ENCODE peak calls at places on chromosomes 16 and 17, in four cellular contexts. One of them, this sample, is unnamed.

GRCh38 chr17:33974276-33974675 is 280.8 kb upstream of the CCL2 start:
- DNase-seq in H9: peak
- DNase-seq in MM.1S: no peak
- DNase-seq in PC-3: no peak
- DNase-seq in this sample: no peak

GRCh38 chr16:86306046-86306644 is 204.2 kb upstream of the FOXF1 start:
- DNase-seq in PC-3: no peak
- DNase-seq in MM.1S: no peak
- DNase-seq in H9: no peak
- DNase-seq in this sample: no peak

GRCh38 chr17:71987634-71988033 is 133.2 kb upstream of the SOX9 start:
- DNase-seq in MM.1S: peak
- DNase-seq in PC-3: peak
- DNase-seq in H9: no peak
- DNase-seq in this sample: no peak

GRCh38 chr16:65975049-65975708 is 391.3 kb upstream of the CDH5 start:
- DNase-seq in H9: no peak
- DNase-seq in MM.1S: no peak
- DNase-seq in PC-3: peak
- DNase-seq in this sample: no peak

GRCh38 chr17:28261219-28261618 is 57.8 kb upstream of the TMEM97 start:
- DNase-seq in MM.1S: no peak
- DNase-seq in PC-3: no peak
- DNase-seq in H9: no peak
- DNase-seq in this sample: no peak

GRCh38 chr17:44889003-44889402 is 10.2 kb downstream of the EFTUD2 start:
- DNase-seq in PC-3: no peak
- DNase-seq in H9: no peak
- DNase-seq in MM.1S: no peak
- DNase-seq in this sample: no peak

GRCh38 chr16:73095885-73096341 is 48.0 kb upstream of the ZFHX3 start:
- DNase-seq in PC-3: peak
- DNase-seq in MM.1S: no peak
- DNase-seq in H9: no peak
- DNase-seq in this sample: no peak

GRCh38 chr17:51767287-51767686 is 391.2 kb downstream of the CA10 start:
- DNase-seq in PC-3: no peak
- DNase-seq in MM.1S: no peak
- DNase-seq in H9: no peak
- DNase-seq in this sample: no peak

GRCh38 chr17:63848834-63849689 is 6.6 kb upstream of the SMARCD2 start:
- DNase-seq in MM.1S: peak
- DNase-seq in PC-3: peak
- DNase-seq in H9: peak
- DNase-seq in this sample: peak

GRCh38 chr17:57372156-57372555 is 115.8 kb downstream of the MSI2 start:
- DNase-seq in PC-3: peak
- DNase-seq in H9: no peak
- DNase-seq in MM.1S: no peak
- DNase-seq in this sample: no peak

GRCh38 chr17:83106913-83107655 is 27.7 kb downstream of the METRNL start:
- DNase-seq in PC-3: no peak
- DNase-seq in MM.1S: no peak
- DNase-seq in H9: no peak
- DNase-seq in this sample: no peak

GRCh38 chr17:79923974-79924638 is 84.9 kb upstream of the CBX4 start:
- DNase-seq in MM.1S: no peak
- DNase-seq in H9: peak
- DNase-seq in PC-3: peak
- DNase-seq in this sample: peak

GRCh38 chr17:72123496-72123963 is 2.7 kb downstream of the SOX9 start:
- DNase-seq in PC-3: no peak
- DNase-seq in H9: no peak
- DNase-seq in MM.1S: no peak
- DNase-seq in this sample: peak

GRCh38 chr17:7095642-7096041 is 15.6 kb upstream of the CLEC10A start:
- DNase-seq in H9: no peak
- DNase-seq in PC-3: no peak
- DNase-seq in MM.1S: no peak
- DNase-seq in this sample: no peak

GRCh38 chr16:19274178-19274797 is 11.2 kb upstream of the CLEC19A start:
- DNase-seq in MM.1S: no peak
- DNase-seq in H9: no peak
- DNase-seq in PC-3: no peak
- DNase-seq in this sample: no peak

GRCh38 chr16:54116126-54116525 is 170.5 kb downstream of the IRX3 start:
- DNase-seq in H9: no peak
- DNase-seq in MM.1S: no peak
- DNase-seq in PC-3: no peak
- DNase-seq in this sample: no peak

GRCh38 chr17:29386760-29387159 is 3.4 kb upstream of the TAOK1 start:
- DNase-seq in PC-3: no peak
- DNase-seq in H9: no peak
- DNase-seq in MM.1S: no peak
- DNase-seq in this sample: no peak

GRCh38 chr16:17277981-17278381 is 192.8 kb downstream of the XYLT1 start:
- DNase-seq in H9: peak
- DNase-seq in MM.1S: no peak
- DNase-seq in PC-3: no peak
- DNase-seq in this sample: peak

GRCh38 chr16:86491643-86492030 is 18.7 kb upstream of the FOXF1 start:
- DNase-seq in H9: no peak
- DNase-seq in PC-3: no peak
- DNase-seq in MM.1S: no peak
- DNase-seq in this sample: no peak

GRCh38 chr16:10971560-10971961 is 27.2 kb downstream of the CLEC16A start:
- DNase-seq in MM.1S: peak
- DNase-seq in PC-3: peak
- DNase-seq in H9: peak
- DNase-seq in this sample: no peak

GRCh38 chr16:24957887-24958286 is 57.3 kb downstream of the ARHGAP17 start:
- DNase-seq in H9: no peak
- DNase-seq in PC-3: no peak
- DNase-seq in MM.1S: no peak
- DNase-seq in this sample: no peak

GRCh38 chr17:59863607-59864006 is 29.1 kb downstream of the TUBD1 start:
- DNase-seq in MM.1S: no peak
- DNase-seq in PC-3: no peak
- DNase-seq in H9: no peak
- DNase-seq in this sample: no peak

GRCh38 chr17:8997994-8998628 is 23.2 kb upstream of the NTN1 start:
- DNase-seq in PC-3: peak
- DNase-seq in MM.1S: peak
- DNase-seq in H9: peak
- DNase-seq in this sample: peak

GRCh38 chr17:15659663-15660062 is 24.4 kb downstream of the TRIM16 start:
- DNase-seq in MM.1S: no peak
- DNase-seq in PC-3: peak
- DNase-seq in H9: peak
- DNase-seq in this sample: no peak

GRCh38 chr16:27450836-27451341 is 48.9 kb downstream of the IL21R start:
- DNase-seq in MM.1S: no peak
- DNase-seq in H9: no peak
- DNase-seq in PC-3: no peak
- DNase-seq in this sample: no peak

GRCh38 chr16:87058728-87059250 is 258.4 kb downstream of the C16orf95 start:
- DNase-seq in MM.1S: no peak
- DNase-seq in PC-3: no peak
- DNase-seq in H9: no peak
- DNase-seq in this sample: no peak

GRCh38 chr16:20485408-20485807 is 34.1 kb downstream of the ACSM2A start:
- DNase-seq in MM.1S: no peak
- DNase-seq in PC-3: no peak
- DNase-seq in H9: no peak
- DNase-seq in this sample: no peak

GRCh38 chr17:50426814-50427787 is 1.1 kb downstream of the ACSF2 start:
- DNase-seq in H9: peak
- DNase-seq in PC-3: peak
- DNase-seq in MM.1S: peak
- DNase-seq in this sample: peak

GRCh38 chr16:4266372-4266771 is 6.5 kb downstream of the TFAP4 start:
- DNase-seq in PC-3: peak
- DNase-seq in H9: peak
- DNase-seq in MM.1S: no peak
- DNase-seq in this sample: no peak

GRCh38 chr17:48429638-48430586 is at the start of gene SKAP1:
- DNase-seq in PC-3: no peak
- DNase-seq in H9: peak
- DNase-seq in MM.1S: peak
- DNase-seq in this sample: peak

GRCh38 chr17:73432624-73433190 is 120.9 kb upstream of the CDC42EP4 start:
- DNase-seq in PC-3: no peak
- DNase-seq in H9: peak
- DNase-seq in MM.1S: no peak
- DNase-seq in this sample: no peak

GRCh38 chr17:71633391-71633849 is 487.4 kb upstream of the SOX9 start:
- DNase-seq in H9: no peak
- DNase-seq in MM.1S: peak
- DNase-seq in PC-3: peak
- DNase-seq in this sample: no peak

GRCh38 chr16:87570938-87571867 is 31.1 kb upstream of the JPH3 start:
- DNase-seq in H9: peak
- DNase-seq in MM.1S: no peak
- DNase-seq in PC-3: peak
- DNase-seq in this sample: no peak

GRCh38 chr17:60160829-60161501 is 11.2 kb downstream of the CA4 start:
- DNase-seq in H9: peak
- DNase-seq in PC-3: no peak
- DNase-seq in MM.1S: no peak
- DNase-seq in this sample: peak

GRCh38 chr16:61024180-61024900 is 1011.9 kb downstream of the CDH8 start:
- DNase-seq in PC-3: no peak
- DNase-seq in H9: no peak
- DNase-seq in MM.1S: no peak
- DNase-seq in this sample: no peak

GRCh38 chr17:50467114-50467854 is 1.4 kb downstream of the CHAD start:
- DNase-seq in PC-3: no peak
- DNase-seq in MM.1S: no peak
- DNase-seq in H9: no peak
- DNase-seq in this sample: no peak

GRCh38 chr17:30199600-30199999 is 35.9 kb downstream of the SLC6A4 start:
- DNase-seq in MM.1S: no peak
- DNase-seq in PC-3: no peak
- DNase-seq in H9: no peak
- DNase-seq in this sample: no peak

GRCh38 chr17:60102632-60103047 is 23.9 kb upstream of the HEATR6 start:
- DNase-seq in PC-3: no peak
- DNase-seq in MM.1S: no peak
- DNase-seq in H9: no peak
- DNase-seq in this sample: peak

DNA sequence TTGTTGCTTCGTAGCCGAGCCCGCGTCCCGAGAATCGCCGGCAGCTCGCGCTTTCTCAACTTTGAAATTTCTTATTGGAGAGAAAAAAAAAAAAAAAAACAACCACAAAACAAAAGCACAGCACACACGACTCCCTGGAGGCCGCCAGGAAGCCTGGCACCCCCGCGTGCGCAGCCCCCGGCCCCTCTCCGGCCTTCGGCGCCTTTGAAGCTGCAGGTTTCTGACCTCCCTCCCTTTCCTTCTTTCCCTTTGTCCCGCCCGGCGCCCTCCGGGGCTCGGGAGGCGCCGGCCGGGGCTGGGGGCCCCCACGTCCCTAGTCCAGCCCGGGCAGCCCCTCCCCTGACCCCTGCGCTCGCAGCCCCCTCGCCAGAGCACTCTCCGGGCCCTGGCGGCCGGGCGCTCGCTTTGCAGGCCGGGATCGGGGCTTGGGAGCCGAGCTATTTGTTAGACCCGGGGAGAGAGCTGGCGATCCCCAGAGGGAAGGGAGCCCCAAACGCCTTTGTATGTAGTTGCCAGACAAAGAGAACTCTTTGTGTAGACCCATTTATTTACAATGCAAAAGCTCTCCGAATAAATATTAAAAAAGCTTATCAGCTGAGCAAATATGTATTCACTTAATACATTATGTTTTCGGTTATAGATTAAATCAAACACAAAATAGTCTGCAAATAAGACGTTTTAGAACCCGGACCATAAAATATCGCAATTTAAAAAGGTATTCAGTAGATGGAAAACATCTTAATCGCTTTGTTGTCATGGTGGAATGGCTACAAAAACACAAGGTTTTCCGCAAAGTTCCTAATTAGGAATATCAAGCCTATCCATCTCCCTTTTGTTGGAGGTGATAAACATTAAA is 2.3 kb downstream of the BAHCC1 start:
- DNase-seq in MM.1S: no peak
- DNase-seq in PC-3: peak
- DNase-seq in H9: peak
- DNase-seq in this sample: no peak
- TF ChIP-seq CTCF in MM.1S: no peak
- TF ChIP-seq CTCF in PC-3: peak
- TF ChIP-seq CTCF in H9: peak
- TF ChIP-seq CTCF in this sample: no peak

DNA sequence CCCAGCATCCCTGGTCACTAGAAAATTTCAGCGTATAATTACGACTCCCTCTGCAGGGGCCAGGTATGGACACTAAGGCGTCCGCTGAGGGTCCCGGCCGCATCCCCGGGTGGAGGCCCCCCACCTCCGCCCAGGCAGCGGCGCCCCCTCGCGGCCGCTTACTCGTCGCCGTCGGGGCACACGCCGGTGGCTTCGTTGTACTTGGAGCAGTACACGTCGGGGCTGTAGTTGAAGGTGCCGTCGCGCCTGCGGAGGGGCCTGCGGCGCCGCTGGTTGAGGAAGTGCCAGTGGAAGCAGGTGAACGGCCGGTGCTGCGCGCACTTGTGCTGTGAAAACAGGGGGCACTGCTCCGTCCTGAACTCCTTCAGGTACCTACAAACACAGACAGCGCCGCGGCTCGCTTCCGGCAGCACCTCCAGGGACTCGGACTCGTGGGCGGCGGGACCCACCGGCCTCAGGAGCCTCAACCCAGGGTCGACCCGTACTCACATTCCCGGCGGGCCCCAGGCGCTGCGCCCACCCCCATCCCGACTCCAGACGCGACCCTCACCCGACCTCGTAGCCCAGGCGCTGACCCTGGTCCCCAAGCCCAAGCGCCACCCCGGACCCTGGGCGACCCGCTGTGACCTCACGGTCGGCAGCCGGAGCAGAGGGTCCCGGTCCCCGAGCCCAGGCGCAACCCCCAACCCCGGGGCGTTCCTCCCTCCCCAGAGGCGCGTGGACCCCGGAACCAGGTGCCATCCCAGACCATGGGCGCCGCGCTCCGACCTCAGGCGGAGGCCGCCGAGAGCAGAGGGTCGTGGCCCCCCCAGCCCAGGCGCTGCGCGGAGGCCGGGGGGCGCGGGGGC is 596 bp downstream of the UNKL start:
- DNase-seq in PC-3: peak
- DNase-seq in H9: peak
- DNase-seq in MM.1S: peak
- DNase-seq in this sample: peak
- TF ChIP-seq CTCF in PC-3: peak
- TF ChIP-seq CTCF in H9: peak
- TF ChIP-seq CTCF in MM.1S: peak
- TF ChIP-seq CTCF in this sample: peak

GRCh38 chr16:67105251-67105650 is 4.5 kb upstream of the PHAF1 start:
- DNase-seq in H9: no peak
- DNase-seq in MM.1S: no peak
- DNase-seq in PC-3: no peak
- DNase-seq in this sample: no peak
- TF ChIP-seq CTCF in H9: no peak
- TF ChIP-seq CTCF in MM.1S: no peak
- TF ChIP-seq CTCF in PC-3: no peak
- TF ChIP-seq CTCF in this sample: no peak

GRCh38 chr17:2366747-2367494 is 29.6 kb downstream of the SGSM2 start:
- DNase-seq in H9: peak
- DNase-seq in MM.1S: no peak
- DNase-seq in PC-3: no peak
- DNase-seq in this sample: no peak
- TF ChIP-seq CTCF in H9: peak
- TF ChIP-seq CTCF in MM.1S: no peak
- TF ChIP-seq CTCF in PC-3: no peak
- TF ChIP-seq CTCF in this sample: no peak

This sample was measured in GM13977.